ENCODE peak calls at places on chromosomes 3 and 15, in four cellular contexts. J is naive thymus-derived CD4-positive, alpha-beta T cell; E is heart right ventricle; O is Panc1. I is an unnamed sample. For H3K4me1, the result is how much of the 10 kb centered on the place peaks cover.

GRCh38 chr15:77295446-77295845 is 124.5 kb downstream of the PEAK1 start:
- DNase-seq in E (no peak), O (no peak), J (no peak), I (no peak)

GRCh38 chr3:79598594-79598993 is 169.2 kb downstream of the ROBO1 start:
- DNase-seq in O (no peak), J (no peak), E (no peak), I (no peak)

GRCh38 chr15:101063212-101063611 is 144.1 kb downstream of the LRRK1 start:
- DNase-seq in J (no peak), E (no peak), O (no peak), I (no peak)

GRCh38 chr3:148962513-148962912 is 28.8 kb upstream of the GYG1 start:
- DNase-seq in O (no peak), E (no peak), J (no peak), I (no peak)

GRCh38 chr3:149016669-149017541 is 25.6 kb downstream of the GYG1 start:
- DNase-seq in J (no peak), O (peak), E (no peak), I (no peak)

GRCh38 chr3:24704496-24704895 is 209.8 kb upstream of the THRB start:
- DNase-seq in J (no peak), O (no peak), E (no peak), I (no peak)

GRCh38 chr3:23981136-23981535 is 36.0 kb downstream of the NR1D2 start:
- DNase-seq in J (no peak), E (peak), O (no peak), I (no peak)

GRCh38 chr15:42582569-42583235 is 7.3 kb downstream of the STARD9 start:
- DNase-seq in E (no peak), O (no peak), J (no peak), I (no peak)

GRCh38 chr15:99452728-99453643 is 112.8 kb upstream of the MEF2A start:
- DNase-seq in O (no peak), J (no peak), E (peak), I (peak)

GRCh38 chr3:158918008-158918407 is 116.2 kb downstream of the MFSD1 start:
- DNase-seq in E (no peak), O (peak), J (no peak), I (no peak)

GRCh38 chr15:38828031-38828532 is 263.5 kb upstream of the RASGRP1 start:
- DNase-seq in E (no peak), O (no peak), J (no peak), I (no peak)

GRCh38 chr3:134080761-134081160 is 51.0 kb upstream of the SLCO2A1 start:
- DNase-seq in J (no peak), E (no peak), O (no peak), I (no peak)

GRCh38 chr3:11389570-11390268 is 117.5 kb downstream of the ATG7 start:
- DNase-seq in E (no peak), J (no peak), O (no peak), I (no peak)

GRCh38 chr15:37061996-37062395 is 38.4 kb downstream of the MEIS2 start:
- DNase-seq in O (no peak), J (no peak), E (no peak), I (no peak)

DNA sequence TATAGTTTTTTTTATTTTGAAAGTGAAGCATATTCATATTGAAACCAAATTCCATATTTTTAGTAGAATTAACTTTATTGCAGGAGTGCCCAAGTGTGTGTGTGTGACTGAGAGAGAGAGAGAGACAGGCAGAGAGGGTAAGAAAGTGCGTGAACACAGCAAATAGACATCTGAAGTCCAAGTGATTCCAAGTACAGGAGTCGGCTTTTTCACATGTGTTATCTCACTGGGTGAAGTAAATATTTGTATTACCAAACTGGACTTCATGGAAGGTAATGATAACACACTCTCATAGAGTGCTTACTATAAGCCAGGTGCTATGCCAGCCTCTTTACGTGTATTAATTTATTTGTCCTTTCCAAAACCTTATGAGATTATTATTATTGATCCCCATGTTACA is 12.0 kb downstream of the PARP14 start:
- DNase-seq in O (no peak), E (no peak), J (no peak), I (peak)
- H3K4me1 ChIP-seq in O (under half), E (under half), J (under half), I (under half)

GRCh38 chr15:65095747-65096104 is 19.2 kb downstream of the KBTBD13 start:
- DNase-seq in E (no peak), O (no peak), J (no peak), I (peak)

GRCh38 chr15:65094294-65094995 is 17.9 kb downstream of the KBTBD13 start:
- DNase-seq in J (no peak), E (no peak), O (no peak), I (no peak)

GRCh38 chr15:65096481-65097385 is 18.3 kb downstream of the UBAP1L start:
- DNase-seq in J (no peak), E (no peak), O (no peak), I (no peak)

GRCh38 chr15:65092911-65093792 is 16.6 kb downstream of the KBTBD13 start:
- DNase-seq in E (no peak), J (no peak), O (no peak), I (no peak)

GRCh38 chr15:65095011-65095746 is 18.6 kb downstream of the KBTBD13 start:
- DNase-seq in E (no peak), J (no peak), O (no peak), I (no peak)
- H3K4me1 ChIP-seq in E (under half), J (under half), O (under half), I (under half)

GRCh38 chr15:67145307-67145610 is 79.9 kb downstream of the SMAD3 start:
- DNase-seq in E (no peak), O (no peak), J (no peak), I (no peak)

GRCh38 chr15:67146875-67147381 is 81.5 kb downstream of the SMAD3 start:
- DNase-seq in E (no peak), O (no peak), J (no peak), I (no peak)

GRCh38 chr15:67147410-67147949 is 82.1 kb downstream of the SMAD3 start:
- DNase-seq in J (no peak), E (no peak), O (no peak), I (no peak)

GRCh38 chr15:67145710-67146109 is 80.3 kb downstream of the SMAD3 start:
- DNase-seq in J (no peak), E (no peak), O (no peak), I (no peak)

DNA sequence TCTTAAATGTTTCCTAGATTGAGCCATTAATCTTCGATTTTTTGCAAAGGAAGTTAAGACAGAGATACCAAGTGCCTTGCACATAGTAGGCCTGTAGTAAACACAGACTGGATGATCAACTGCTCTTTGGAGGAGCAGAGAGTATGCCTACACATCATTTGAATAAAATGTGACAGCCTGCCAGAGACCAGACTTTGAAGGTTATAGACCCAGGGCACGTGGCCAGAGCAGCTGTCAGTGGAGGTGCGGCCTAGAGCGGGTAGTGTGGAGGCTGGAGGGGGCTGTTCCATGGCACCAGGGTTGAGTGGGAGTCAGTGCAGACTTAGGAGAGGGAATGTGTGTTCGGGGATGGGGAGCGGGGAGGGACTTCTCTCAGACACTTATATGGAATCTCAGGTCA is 80.8 kb downstream of the SMAD3 start:
- DNase-seq in O (no peak), E (peak), J (no peak), I (no peak)
- H3K4me1 ChIP-seq in O (half or more), E (under half), J (half or more), I (half or more)

DNA sequence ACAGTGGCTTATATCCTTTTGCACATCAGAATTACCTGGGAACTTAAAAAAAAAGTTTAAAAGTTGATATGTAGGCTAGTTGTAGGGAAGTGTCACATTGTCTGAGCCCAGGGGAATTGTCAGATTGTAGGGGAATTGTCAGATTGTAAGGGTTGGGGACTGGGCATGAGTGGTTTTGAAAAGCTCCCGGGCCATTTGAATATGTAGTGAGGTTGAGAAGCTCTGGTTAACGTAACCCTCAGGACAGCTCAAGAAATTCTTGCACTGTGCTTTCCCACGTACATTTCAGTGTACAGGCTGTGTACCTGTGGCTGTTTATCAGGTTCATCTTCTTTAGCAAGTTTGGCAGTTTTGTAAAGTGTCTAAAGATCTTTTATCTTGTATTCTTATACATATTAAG is 107.0 kb downstream of the FNDC3B start:
- DNase-seq in J (no peak), E (no peak), O (no peak), I (no peak)
- H3K4me1 ChIP-seq in J (under half), E (under half), O (half or more), I (under half)

DNA sequence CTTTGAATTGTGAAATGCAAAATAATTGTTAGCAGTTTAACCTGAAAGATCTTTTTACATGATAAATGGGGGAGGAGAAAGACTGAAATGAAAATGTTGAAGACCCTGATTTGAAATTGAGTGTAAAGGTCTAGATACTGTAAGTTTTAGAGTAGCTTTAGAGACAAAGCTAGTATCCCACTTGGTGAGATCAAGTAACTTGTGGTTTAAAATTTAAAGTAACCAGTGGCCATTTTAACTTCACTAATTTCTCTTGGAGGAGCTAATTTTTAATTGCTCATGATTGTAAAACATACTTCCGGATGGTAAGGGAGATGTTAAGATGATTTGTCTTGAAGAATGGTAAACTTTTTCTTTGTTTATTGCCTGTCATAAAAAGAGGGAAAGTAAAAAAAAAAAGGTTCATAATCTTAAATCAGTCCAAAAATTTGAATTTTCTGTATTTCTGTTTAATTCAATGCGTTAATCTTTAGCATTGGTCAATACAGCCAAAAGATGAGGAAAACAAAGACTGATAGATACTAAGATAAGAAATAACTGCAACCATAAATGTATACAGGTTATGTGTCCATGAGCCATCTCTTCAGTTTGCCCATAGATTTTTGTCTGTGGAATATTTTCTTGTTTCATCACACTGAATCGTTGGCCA is 15.2 kb upstream of the CHD2 start:
- DNase-seq in E (no peak), J (no peak), O (no peak), I (no peak)
- H3K4me1 ChIP-seq in E (under half), J (half or more), O (under half), I (under half)

DNA sequence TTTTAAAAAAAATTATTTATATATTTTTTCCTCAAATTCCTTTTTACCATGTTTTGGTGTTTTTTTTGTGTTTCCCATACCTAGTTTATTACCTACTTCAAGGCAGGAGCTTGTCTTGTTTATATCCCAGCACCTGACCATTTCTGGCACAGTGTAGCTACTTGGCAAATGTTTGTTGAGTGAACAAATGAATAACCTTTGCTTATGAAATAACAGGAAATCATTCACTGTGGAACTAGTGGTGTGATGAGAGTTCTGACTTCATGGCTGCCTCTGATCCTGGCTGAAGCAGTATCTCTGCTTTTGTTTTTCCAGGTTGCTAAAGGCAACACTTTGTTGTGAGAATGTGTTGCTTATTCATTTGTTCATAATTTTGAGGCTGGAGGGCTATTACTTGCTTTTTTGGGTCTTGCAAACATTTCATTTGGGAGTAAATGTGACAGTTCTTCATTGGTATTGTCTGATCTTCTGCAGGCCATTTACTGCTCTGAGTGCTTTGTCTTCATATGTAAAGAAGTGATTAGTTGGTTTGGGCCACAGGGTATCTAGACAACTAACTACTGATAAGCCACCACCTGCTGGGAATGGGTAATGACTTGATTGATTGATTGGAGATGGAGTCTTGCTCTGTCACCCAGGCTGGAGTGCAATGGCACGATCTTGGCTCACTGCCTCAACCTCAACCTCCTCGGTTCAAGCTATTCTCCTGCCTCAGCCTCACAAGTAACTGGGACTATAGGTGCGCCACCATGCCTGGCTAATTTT is 5.7 kb downstream of the RAD54L2 start:
- DNase-seq in J (no peak), O (no peak), E (no peak), I (no peak)
- H3K4me1 ChIP-seq in J (under half), O (under half), E (under half), I (under half)

DNA sequence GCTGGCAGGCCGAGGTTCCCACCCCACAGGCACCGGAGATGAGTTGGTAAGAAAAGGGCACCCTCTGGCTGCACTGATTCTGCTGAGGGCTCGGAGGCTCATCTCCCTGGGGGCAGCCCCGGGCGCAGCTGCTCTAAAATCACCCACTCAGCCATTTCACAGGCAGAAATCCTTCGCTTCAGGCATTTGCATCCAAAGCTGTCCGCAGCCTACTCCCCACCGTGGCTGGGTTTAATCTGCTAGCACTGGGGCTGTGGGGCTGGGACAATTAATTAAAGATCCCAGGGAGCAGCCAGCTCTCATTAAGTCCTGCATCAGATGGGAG is 104.3 kb upstream of the PRR20G start:
- DNase-seq in J (no peak), E (no peak), O (no peak), I (no peak)
- H3K4me1 ChIP-seq in J (under half), E (under half), O (under half), I (under half)